ENCODE peak calls at places on chromosomes 7 and 10, in five cellular contexts. F, O, J, Q and Z are unnamed samples.

GRCh38 chr10:48332871-48333216 is 26.4 kb downstream of the MAPK8 start:
- DNase-seq in O (no peak), F (no peak), J (no peak), Q (no peak), Z (no peak)

GRCh38 chr7:918441-919113 is 35.9 kb downstream of the ADAP1 start:
- DNase-seq in O (no peak), F (no peak), Q (no peak), J (no peak), Z (no peak)

GRCh38 chr7:103113164-103113563 is 35.7 kb downstream of the NAPEPLD start:
- DNase-seq in F (peak), J (no peak), Q (peak), O (no peak), Z (no peak)

GRCh38 chr7:33639552-33640197 is 265.7 kb upstream of the BMPER start:
- DNase-seq in O (no peak), J (no peak), Q (no peak), F (peak), Z (no peak)

GRCh38 chr10:75910032-75910431 is 478.6 kb downstream of the LRMDA start:
- DNase-seq in F (peak), Q (peak), O (no peak), J (peak), Z (no peak)

GRCh38 chr7:23055582-23056178 is 41.8 kb upstream of the HYCC1 start:
- DNase-seq in Q (peak), O (peak), F (peak), J (peak), Z (peak)

GRCh38 chr10:13685885-13686284 is 99.1 kb downstream of the PRPF18 start:
- DNase-seq in O (no peak), J (no peak), F (no peak), Q (no peak), Z (no peak)

GRCh38 chr7:51079494-51079893 is 237.1 kb downstream of the COBL start:
- DNase-seq in O (no peak), Q (no peak), J (no peak), F (no peak), Z (no peak)

GRCh38 chr10:113746188-113746950 is 5.1 kb upstream of the PLEKHS1 start:
- DNase-seq in F (peak), J (peak), Q (no peak), O (no peak), Z (no peak)

GRCh38 chr7:151925446-151926335 is 30.6 kb upstream of the GALNTL5 start:
- DNase-seq in Q (no peak), F (no peak), O (peak), J (no peak), Z (no peak)

GRCh38 chr7:93228302-93228701 is 2.0 kb upstream of the HEPACAM2 start:
- DNase-seq in J (peak), F (peak), Q (peak), O (peak), Z (peak)

GRCh38 chr10:49292565-49293207 is 6.3 kb upstream of the C10orf71 start:
- DNase-seq in J (no peak), Q (no peak), O (no peak), F (no peak), Z (no peak)

GRCh38 chr7:98202367-98203195 is 8.7 kb upstream of the BHLHA15 start:
- DNase-seq in O (no peak), Q (no peak), F (no peak), J (no peak), Z (peak)

GRCh38 chr7:92873776-92874175 is 37.4 kb upstream of the CDK6 start:
- DNase-seq in F (peak), O (no peak), J (no peak), Q (no peak), Z (no peak)

GRCh38 chr10:71354771-71355170 is 35.7 kb downstream of the SLC29A3 start:
- DNase-seq in F (no peak), J (no peak), Q (peak), O (no peak), Z (no peak)

GRCh38 chr10:70890917-70891431 is 2.6 kb upstream of the PCBD1 start:
- DNase-seq in F (no peak), O (peak), Q (no peak), J (peak), Z (no peak)

GRCh38 chr10:77821551-77821950 is 105.0 kb downstream of the DLG5 start:
- DNase-seq in F (no peak), J (no peak), O (no peak), Q (no peak), Z (no peak)

GRCh38 chr7:127976056-127976455 is 55.2 kb downstream of the LRRC4 start:
- DNase-seq in F (peak), J (peak), Q (no peak), O (no peak), Z (no peak)

GRCh38 chr10:44684641-44685040 is 226.5 kb upstream of the TMEM72 start:
- DNase-seq in J (no peak), O (no peak), Q (no peak), F (peak), Z (no peak)

GRCh38 chr10:114914545-114914944 is 23.4 kb upstream of the TRUB1 start:
- DNase-seq in Q (no peak), F (no peak), J (no peak), O (no peak), Z (no peak)

GRCh38 chr7:43872401-43873165 is 3.3 kb upstream of the MRPS24 start:
- DNase-seq in F (peak), J (peak), O (peak), Q (peak), Z (no peak)

GRCh38 chr10:69845574-69846251 is 44.0 kb downstream of the COL13A1 start:
- DNase-seq in Q (peak), F (no peak), J (peak), O (no peak), Z (no peak)

GRCh38 chr10:8054498-8055407 is at the start of gene GATA3:
- DNase-seq in O (no peak), J (peak), Q (peak), F (peak), Z (peak)

GRCh38 chr7:128835790-128836641 is 5.8 kb downstream of the FLNC start:
- DNase-seq in O (no peak), F (peak), Q (peak), J (no peak), Z (no peak)

GRCh38 chr10:69656719-69657269 is 26.7 kb downstream of the FAM241B start:
- DNase-seq in J (no peak), Q (no peak), O (no peak), F (no peak), Z (no peak)

GRCh38 chr10:12510566-12510965 is 161.2 kb downstream of the CAMK1D start:
- DNase-seq in O (no peak), J (no peak), F (peak), Q (no peak), Z (no peak)

GRCh38 chr10:8130973-8131911 is 76.8 kb downstream of the GATA3 start:
- DNase-seq in O (no peak), F (peak), J (no peak), Q (peak), Z (no peak)

GRCh38 chr10:103806376-103807320 is 48.7 kb downstream of the SH3PXD2A start:
- DNase-seq in J (no peak), Q (no peak), F (no peak), O (no peak), Z (no peak)

GRCh38 chr10:103802637-103803353 is 52.6 kb downstream of the SH3PXD2A start:
- DNase-seq in J (no peak), Q (no peak), F (no peak), O (no peak), Z (no peak)

GRCh38 chr10:103805781-103806180 is 49.6 kb downstream of the SH3PXD2A start:
- DNase-seq in J (no peak), O (no peak), F (no peak), Q (no peak), Z (no peak)

GRCh38 chr10:103803941-103804340 is 51.4 kb downstream of the SH3PXD2A start:
- DNase-seq in J (no peak), Q (no peak), F (no peak), O (no peak), Z (no peak)

DNA sequence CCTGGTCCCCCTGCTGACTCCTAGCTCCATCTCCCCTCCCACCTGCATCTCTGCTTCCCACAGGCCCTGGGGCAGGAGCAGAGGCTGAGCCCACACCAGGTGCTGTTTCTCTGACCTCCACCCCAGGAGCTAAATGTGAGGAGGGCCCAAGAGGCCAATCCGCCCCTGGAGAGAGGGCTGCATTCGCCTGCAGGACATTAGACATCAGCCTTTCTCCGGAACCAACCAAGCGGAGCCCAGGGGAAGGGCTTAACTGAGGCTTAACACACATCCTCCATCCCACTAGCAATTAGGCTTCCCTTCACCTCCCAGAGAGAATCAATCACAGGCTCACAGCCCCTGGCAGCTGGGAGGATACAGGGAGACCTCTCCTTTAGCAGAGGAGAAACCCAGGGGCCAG is 50.5 kb downstream of the SH3PXD2A start:
- DNase-seq in F (no peak), Q (no peak), J (no peak), O (no peak), Z (no peak)
- H3K4me2 ChIP-seq in F (no peak), Q (no peak), J (no peak), O (no peak), Z (no peak)

GRCh38 chr7:28685660-28686417 is 272.3 kb downstream of the TRIL start:
- DNase-seq in F (peak), Q (peak), O (peak), J (peak), Z (no peak)
- H2AFZ ChIP-seq in F (peak), Q (peak), O (no peak), J (peak), Z (no peak)

GRCh38 chr7:133534816-133535215 is 281.9 kb downstream of the EXOC4 start:
- DNase-seq in Q (no peak), J (no peak), F (no peak), O (no peak), Z (no peak)
- H3K4me2 ChIP-seq in Q (no peak), J (no peak), F (no peak), O (no peak), Z (no peak)

GRCh38 chr7:108001759-108002725 is 919 bp downstream of the LAMB1 start:
- DNase-seq in Q (peak), O (no peak), F (no peak), J (peak), Z (no peak)
- H2AFZ ChIP-seq in Q (peak), O (peak), F (no peak), J (peak), Z (no peak)

GRCh38 chr7:37824987-37825509 is 23.3 kb upstream of the NME8 start:
- DNase-seq in O (no peak), J (no peak), Q (no peak), F (no peak), Z (no peak)
- H3K4me2 ChIP-seq in O (no peak), J (no peak), Q (no peak), F (no peak), Z (no peak)

GRCh38 chr10:688287-688620 is 1.2 kb downstream of the DIP2C start:
- DNase-seq in O (no peak), F (no peak), J (no peak), Q (no peak), Z (no peak)
- H2AFZ ChIP-seq in O (no peak), F (no peak), J (peak), Q (peak), Z (no peak)

GRCh38 chr7:64908358-64908757 is 5.3 kb downstream of the ZNF273 start:
- DNase-seq in O (no peak), J (no peak), Q (no peak), F (no peak), Z (no peak)
- H3K4me2 ChIP-seq in O (no peak), J (no peak), Q (no peak), F (no peak), Z (peak)

GRCh38 chr10:132648871-132649528 is 111.4 kb downstream of the INPP5A start:
- DNase-seq in J (no peak), Q (no peak), O (no peak), F (no peak), Z (no peak)
- H2AFZ ChIP-seq in J (no peak), Q (no peak), O (no peak), F (no peak), Z (no peak)